ENCODE peak calls at places on chromosomes 2 and 18, in four cellular contexts. F is kidney epithelial cell, B is neural crest cell, K is brain microvascular endothelial cell. D is an unnamed sample.

GRCh38 chr2:27016801-27017325 is 15.9 kb upstream of the TMEM214 start:
- DNase-seq in F (no peak), B (peak; percentile 59), K (peak; percentile 62), D (peak; percentile 56)

GRCh38 chr2:117786520-117786919 is 28.0 kb upstream of the DDX18 start:
- DNase-seq in F (no peak), B (no peak), K (no peak), D (no peak)

GRCh38 chr18:64017870-64018269 is 48.0 kb downstream of the SERPINB8 start:
- DNase-seq in F (no peak), B (no peak), K (no peak), D (no peak)

GRCh38 chr2:124437811-124438210 is 412.7 kb downstream of the CNTNAP5 start:
- DNase-seq in F (no peak), B (peak; percentile 34), K (no peak), D (no peak)

GRCh38 chr2:79860233-79861058 is 347.6 kb downstream of the CTNNA2 start:
- DNase-seq in F (no peak), B (no peak), K (no peak), D (no peak)

GRCh38 chr2:200454839-200455801 is 54.7 kb downstream of the KCTD18 start:
- DNase-seq in F (no peak), B (no peak), K (peak; percentile 39), D (peak; percentile 48)

GRCh38 chr2:227482638-227483340 is 10.8 kb downstream of the AGFG1 start:
- DNase-seq in F (no peak), B (no peak), K (no peak), D (no peak)

GRCh38 chr2:70328921-70329561 is 27.2 kb upstream of the FAM136A start:
- DNase-seq in F (peak; percentile 61), B (no peak), K (no peak), D (peak; percentile 93)

GRCh38 chr18:41064916-41065315 is 890.1 kb upstream of the PIK3C3 start:
- DNase-seq in F (no peak), B (no peak), K (no peak), D (no peak)

GRCh38 chr2:21422050-21422449 is 298.3 kb downstream of the TDRD15 start:
- DNase-seq in F (no peak), B (peak; percentile 51), K (peak; percentile 6), D (peak; percentile 31)

GRCh38 chr2:12884713-12885282 is 168.1 kb downstream of the TRIB2 start:
- DNase-seq in F (peak; percentile 25), B (no peak), K (peak; percentile 85), D (peak; percentile 99)

GRCh38 chr2:108593547-108594098 is 59.4 kb downstream of the LIMS1 start:
- DNase-seq in F (peak; percentile 79), B (no peak), K (peak; percentile 72), D (no peak)

GRCh38 chr2:200174433-200175216 is 131.9 kb upstream of the SPATS2L start:
- DNase-seq in F (no peak), B (no peak), K (no peak), D (no peak)

GRCh38 chr2:209579236-209579749 is 155.4 kb downstream of the MAP2 start:
- DNase-seq in F (no peak), B (peak; percentile 36), K (peak; percentile 12), D (no peak)

GRCh38 chr2:47024046-47024445 is 108.4 kb upstream of the MCFD2 start:
- DNase-seq in F (no peak), B (no peak), K (no peak), D (no peak)

GRCh38 chr2:10591207-10591606 is 98.6 kb downstream of the NOL10 start:
- DNase-seq in F (no peak), B (no peak), K (peak; percentile 16), D (no peak)

DNA sequence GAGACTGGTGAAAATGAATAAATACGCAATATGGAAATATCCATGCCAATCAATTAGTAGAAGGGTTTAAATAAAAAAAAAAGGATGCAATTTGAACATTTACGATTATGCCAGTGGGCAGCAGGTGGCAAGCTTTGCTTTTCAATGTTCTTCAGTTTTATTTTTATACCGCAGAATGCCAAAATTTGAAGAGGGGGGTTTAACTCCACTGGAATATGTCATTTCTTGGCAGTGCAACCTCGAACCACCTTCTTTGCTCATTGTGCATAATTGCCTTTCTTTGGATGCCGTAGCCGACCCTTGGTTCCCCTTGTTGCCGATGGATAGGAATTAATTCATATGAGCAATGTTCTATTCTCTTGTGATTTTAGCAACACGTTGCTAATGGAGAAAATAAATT is 88.0 kb downstream of the LTBP1 start:
- DNase-seq in F (no peak), B (no peak), K (no peak), D (no peak)
- TF ChIP-seq CTCF in F (peak; percentile 20), B (no peak), K (peak; percentile 55), D (peak; percentile 73)

DNA sequence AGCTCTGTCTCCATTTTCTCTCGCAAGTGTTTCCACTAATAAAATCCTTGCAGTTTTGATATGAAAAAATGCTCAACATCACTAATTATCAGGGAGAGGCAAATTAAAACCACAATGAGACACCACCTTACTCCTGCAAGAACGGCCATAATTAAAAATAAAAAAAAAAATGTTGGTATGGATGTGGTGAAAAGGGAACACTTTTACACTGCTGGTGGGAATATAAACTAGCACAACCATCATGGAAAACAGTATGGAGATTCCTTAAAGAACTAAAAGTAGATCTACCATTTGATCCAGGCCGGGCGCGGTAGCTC is 49.8 kb upstream of the GREB1L start:
- DNase-seq in F (no peak), B (no peak), K (no peak), D (no peak)
- TF ChIP-seq CTCF in F (no peak), B (peak; percentile 12), K (no peak), D (peak; percentile 21)

GRCh38 chr2:102120261-102121259 is 22.0 kb upstream of the IL1R1 start:
- DNase-seq in F (no peak), B (no peak), K (no peak), D (no peak)

GRCh38 chr2:102119255-102119654 is 23.3 kb upstream of the IL1R1 start:
- DNase-seq in F (no peak), B (no peak), K (no peak), D (no peak)

GRCh38 chr2:102116675-102117471 is 25.7 kb upstream of the IL1R1 start:
- DNase-seq in F (no peak), B (no peak), K (no peak), D (no peak)

GRCh38 chr2:102114851-102115497 is 27.6 kb upstream of the IL1R1 start:
- DNase-seq in F (peak; percentile 70), B (no peak), K (peak; percentile 89), D (no peak)

DNA sequence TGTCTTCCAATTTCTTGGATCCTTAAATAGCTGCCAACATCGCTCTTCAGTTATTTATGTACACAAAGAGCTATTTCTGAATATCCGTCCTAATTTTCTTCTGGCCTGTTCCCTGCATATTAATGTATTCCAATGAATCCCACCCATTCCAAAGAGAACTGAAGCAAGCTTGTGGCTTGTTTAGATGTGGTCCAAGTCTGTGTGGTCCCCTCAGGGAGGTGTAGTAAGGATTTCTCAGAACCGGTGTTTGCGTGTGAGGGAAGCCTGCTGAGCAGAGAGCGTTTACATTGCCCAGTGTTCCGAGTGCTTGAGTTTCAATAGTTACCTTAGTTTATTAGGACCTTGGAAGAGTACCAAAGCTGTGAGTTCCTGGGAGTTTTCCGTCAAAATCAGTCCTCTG is 25.1 kb upstream of the IL1R1 start:
- DNase-seq in F (no peak), B (no peak), K (no peak), D (no peak)
- TF ChIP-seq CTCF in F (no peak), B (no peak), K (no peak), D (no peak)

DNA sequence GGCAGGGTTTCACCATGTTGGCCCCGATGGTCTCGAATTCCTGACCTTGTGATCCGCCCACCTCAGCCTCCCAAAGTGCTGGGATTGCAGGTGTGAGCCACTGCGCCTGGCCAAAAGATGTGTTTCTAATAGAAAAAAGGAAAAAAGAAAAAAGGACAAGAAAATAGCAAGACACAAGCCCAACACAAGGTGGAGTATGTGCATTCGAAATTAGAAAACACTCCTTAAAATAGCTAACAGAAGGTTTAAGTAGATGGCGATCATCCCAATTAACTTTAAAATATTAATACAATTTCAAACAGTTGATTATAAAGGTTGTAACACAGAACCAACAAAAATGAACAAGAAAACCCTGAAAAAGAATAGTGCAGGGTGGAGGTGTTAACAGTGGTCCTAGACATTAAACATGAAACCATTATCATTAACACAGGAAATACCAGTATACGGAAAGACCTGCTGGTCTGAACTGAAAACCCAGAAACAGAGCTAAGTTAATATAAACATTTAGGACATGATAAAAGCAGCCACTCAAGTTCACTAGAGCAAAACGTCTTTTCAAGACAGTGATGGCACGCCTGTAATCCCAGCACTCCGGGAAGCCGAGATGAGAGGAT is 57.9 kb downstream of the HDLBP start:
- DNase-seq in F (no peak), B (no peak), K (no peak), D (no peak)
- TF ChIP-seq CTCF in F (no peak), B (no peak), K (no peak), D (no peak)

GRCh38 chr2:219433666-219434467 is 776 bp upstream of the SPEG start:
- DNase-seq in F (no peak), B (no peak), K (peak; percentile 45), D (no peak)
- TF ChIP-seq CTCF in F (peak; percentile 57), B (peak; percentile 49), K (peak; percentile 72), D (peak; percentile 55)

D was measured in PC-9.